ENCODE peak calls at places on chromosomes 3 and 15, in seven cellular contexts. Q, N, F, G, D, A and P are unnamed samples.

GRCh38 chr3:179563298-179563934 is 690 bp downstream of the ACTL6A start:
- DNase-seq in F (peak), A (peak), Q (peak), G (peak), N (peak), D (peak), P (peak)

GRCh38 chr3:140911822-140912221 is 29.8 kb upstream of the SLC25A36 start:
- DNase-seq in F (no peak), N (no peak), Q (no peak), A (no peak), D (no peak), G (no peak), P (no peak)

GRCh38 chr3:132445812-132446211 is 28.5 kb downstream of the DNAJC13 start:
- DNase-seq in D (no peak), Q (peak), A (peak), N (peak), F (no peak), G (no peak), P (no peak)

GRCh38 chr15:77541421-77542181 is 91.1 kb downstream of the LINGO1 start:
- DNase-seq in N (peak), A (no peak), G (no peak), D (no peak), F (no peak), Q (no peak), P (peak)

GRCh38 chr3:182508896-182509295 is 284.4 kb upstream of the ATP11B start:
- DNase-seq in G (no peak), F (no peak), D (no peak), N (no peak), Q (no peak), A (no peak), P (no peak)

GRCh38 chr3:24390169-24390821 is 104.4 kb downstream of the THRB start:
- DNase-seq in N (no peak), Q (no peak), D (no peak), F (no peak), A (no peak), G (no peak), P (no peak)

GRCh38 chr3:126469479-126469878 is 6.2 kb downstream of the ZXDC start:
- DNase-seq in D (peak), A (no peak), Q (no peak), G (peak), F (no peak), N (no peak), P (peak)

GRCh38 chr3:63954182-63954581 is 42.0 kb upstream of the SCAANT1 start:
- DNase-seq in F (no peak), A (no peak), D (no peak), N (no peak), G (no peak), Q (peak), P (no peak)

GRCh38 chr3:10228248-10228950 is 19.9 kb upstream of the TATDN2 start:
- DNase-seq in Q (peak), D (no peak), N (no peak), G (no peak), A (peak), F (no peak), P (no peak)

GRCh38 chr3:195111322-195111710 is 159.6 kb downstream of the XXYLT1 start:
- DNase-seq in Q (no peak), D (no peak), F (no peak), N (no peak), A (no peak), G (peak), P (no peak)

GRCh38 chr3:124664804-124665203 is 65.4 kb upstream of the UMPS start:
- DNase-seq in D (peak), F (no peak), N (peak), G (no peak), A (no peak), Q (no peak), P (no peak)

GRCh38 chr15:58522865-58523264 is 91.1 kb downstream of the LIPC start:
- DNase-seq in G (no peak), Q (no peak), N (no peak), F (no peak), A (no peak), D (no peak), P (no peak)

GRCh38 chr15:56871180-56871579 is 47.3 kb upstream of the TCF12 start:
- DNase-seq in F (no peak), G (no peak), N (peak), Q (peak), A (peak), D (no peak), P (no peak)

GRCh38 chr3:172708905-172709775 is 1.7 kb downstream of the NCEH1 start:
- DNase-seq in F (no peak), A (no peak), N (no peak), D (no peak), G (no peak), Q (peak), P (no peak)

GRCh38 chr3:144429719-144430121 is 458.1 kb downstream of the DIPK2A start:
- DNase-seq in G (no peak), Q (peak), A (no peak), N (no peak), F (no peak), D (no peak), P (no peak)

GRCh38 chr15:35753486-35753885 is 207.5 kb upstream of the DPH6 start:
- DNase-seq in N (peak), F (no peak), G (no peak), A (no peak), D (no peak), Q (peak), P (no peak)

GRCh38 chr3:24196526-24196925 is 251.4 kb downstream of the NR1D2 start:
- DNase-seq in D (no peak), A (no peak), N (peak), Q (no peak), F (no peak), G (no peak), P (no peak)

GRCh38 chr3:82103241-82103640 is 341.8 kb upstream of the GBE1 start:
- DNase-seq in G (no peak), A (no peak), F (no peak), D (no peak), Q (no peak), N (no peak), P (no peak)

GRCh38 chr3:116148881-116149530 is 296.3 kb downstream of the LSAMP start:
- DNase-seq in N (no peak), G (no peak), F (no peak), D (no peak), A (no peak), Q (peak), P (no peak)

GRCh38 chr15:40298216-40298935 is 9.4 kb downstream of the PLCB2 start:
- DNase-seq in G (no peak), D (peak), F (no peak), N (no peak), A (no peak), Q (no peak), P (peak)

GRCh38 chr15:69253156-69253555 is 45.6 kb upstream of the PAQR5 start:
- DNase-seq in F (no peak), N (peak), A (peak), Q (peak), D (no peak), G (no peak), P (no peak)

GRCh38 chr3:116388867-116389385 is 56.4 kb downstream of the LSAMP start:
- DNase-seq in N (no peak), A (no peak), G (no peak), Q (no peak), D (no peak), F (no peak), P (no peak)

GRCh38 chr3:133477497-133477896 is 77.6 kb downstream of the BFSP2 start:
- DNase-seq in D (no peak), N (no peak), F (no peak), A (no peak), G (no peak), Q (no peak), P (no peak)

GRCh38 chr15:91952216-91952615 is 98.7 kb downstream of the SLCO3A1 start:
- DNase-seq in Q (no peak), D (no peak), A (no peak), G (no peak), N (no peak), F (no peak), P (no peak)

GRCh38 chr15:77762747-77763146 is 130.0 kb upstream of the LINGO1 start:
- DNase-seq in Q (no peak), A (no peak), N (no peak), D (no peak), F (no peak), G (no peak), P (no peak)

GRCh38 chr3:136671921-136672320 is 80.3 kb downstream of the STAG1 start:
- DNase-seq in Q (no peak), D (no peak), F (no peak), N (peak), A (no peak), G (no peak), P (no peak)

GRCh38 chr3:55434789-55435188 is 52.3 kb downstream of the WNT5A start:
- DNase-seq in N (peak), F (no peak), G (no peak), A (no peak), D (no peak), Q (peak), P (peak)

GRCh38 chr15:38048001-38048455 is 113.6 kb downstream of the TMCO5A start:
- DNase-seq in N (no peak), G (no peak), D (no peak), F (no peak), Q (no peak), A (no peak), P (no peak)

GRCh38 chr3:140904521-140904920 is 37.1 kb upstream of the SLC25A36 start:
- DNase-seq in A (no peak), N (no peak), Q (no peak), F (no peak), D (no peak), G (no peak), P (no peak)

GRCh38 chr3:12990781-12991480 is 82.3 kb downstream of the IQSEC1 start:
- DNase-seq in A (no peak), G (no peak), F (no peak), Q (peak), N (peak), D (no peak), P (no peak)

GRCh38 chr3:121748638-121749275 is 784 bp downstream of the GOLGB1 start:
- DNase-seq in N (peak), G (no peak), D (peak), F (no peak), Q (peak), A (no peak), P (peak)

GRCh38 chr3:114664006-114664405 is 370.2 kb downstream of the TIGIT start:
- DNase-seq in G (no peak), F (no peak), Q (no peak), A (no peak), D (no peak), N (no peak), P (no peak)

GRCh38 chr3:129663045-129663446 is 56.6 kb upstream of the PLXND1 start:
- DNase-seq in A (no peak), N (peak), Q (peak), D (no peak), F (no peak), G (no peak), P (no peak)

GRCh38 chr3:51311055-51311454 is 74.0 kb upstream of the MANF start:
- DNase-seq in D (no peak), G (no peak), N (peak), F (no peak), A (peak), Q (peak), P (no peak)

GRCh38 chr15:86016750-86017149 is 62.9 kb upstream of the AGBL1 start:
- DNase-seq in Q (peak), D (no peak), G (no peak), A (no peak), F (no peak), N (no peak), P (no peak)

GRCh38 chr3:195159819-195160175 is 111.2 kb downstream of the XXYLT1 start:
- DNase-seq in A (no peak), Q (no peak), F (no peak), N (no peak), D (no peak), G (no peak), P (no peak)

GRCh38 chr15:74653426-74654082 is 37.9 kb downstream of the CLK3 start:
- DNase-seq in G (no peak), N (peak), A (peak), F (no peak), Q (peak), D (no peak), P (no peak)
- H3K4me3 ChIP-seq in G (no peak), N (no peak), A (no peak), F (no peak), Q (no peak), D (no peak), P (no peak)

GRCh38 chr3:25566358-25566920 is 98.3 kb downstream of the TOP2B start:
- DNase-seq in D (no peak), N (no peak), A (no peak), G (no peak), F (no peak), Q (no peak), P (no peak)
- TF ChIP-seq CTCF in D (no peak), N (no peak), A (no peak), G (no peak), F (no peak), Q (no peak), P (no peak)

GRCh38 chr15:52683585-52683984 is 4.4 kb upstream of the ATOSA start:
- DNase-seq in Q (no peak), D (no peak), F (no peak), G (no peak), A (no peak), N (no peak), P (no peak)
- H3K4me3 ChIP-seq in Q (no peak), D (no peak), F (no peak), G (no peak), A (no peak), N (no peak), P (no peak)

DNA sequence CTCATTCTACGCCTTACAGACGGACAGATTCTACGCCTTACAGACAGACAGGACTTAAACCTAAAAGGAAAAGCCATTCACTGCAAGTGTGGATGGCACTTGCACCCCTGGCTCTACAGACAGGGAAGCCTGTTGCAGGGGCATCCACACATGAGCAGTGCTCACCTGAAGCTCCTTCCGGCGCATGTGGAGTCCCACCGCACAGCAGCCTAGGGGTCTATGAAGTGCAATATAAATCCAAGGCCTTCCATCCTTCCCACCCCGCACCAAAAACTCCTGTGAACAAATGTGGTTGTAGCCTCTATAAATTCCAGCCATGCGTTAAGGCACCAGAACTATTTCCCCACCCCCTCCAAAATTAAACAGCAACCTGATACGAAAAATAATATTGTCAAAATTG is 121.3 kb downstream of the LRIG1 start:
- DNase-seq in Q (no peak), G (no peak), F (no peak), N (no peak), A (no peak), D (no peak), P (no peak)
- TF ChIP-seq CTCF in Q (no peak), G (no peak), F (no peak), N (no peak), A (no peak), D (no peak), P (no peak)

DNA sequence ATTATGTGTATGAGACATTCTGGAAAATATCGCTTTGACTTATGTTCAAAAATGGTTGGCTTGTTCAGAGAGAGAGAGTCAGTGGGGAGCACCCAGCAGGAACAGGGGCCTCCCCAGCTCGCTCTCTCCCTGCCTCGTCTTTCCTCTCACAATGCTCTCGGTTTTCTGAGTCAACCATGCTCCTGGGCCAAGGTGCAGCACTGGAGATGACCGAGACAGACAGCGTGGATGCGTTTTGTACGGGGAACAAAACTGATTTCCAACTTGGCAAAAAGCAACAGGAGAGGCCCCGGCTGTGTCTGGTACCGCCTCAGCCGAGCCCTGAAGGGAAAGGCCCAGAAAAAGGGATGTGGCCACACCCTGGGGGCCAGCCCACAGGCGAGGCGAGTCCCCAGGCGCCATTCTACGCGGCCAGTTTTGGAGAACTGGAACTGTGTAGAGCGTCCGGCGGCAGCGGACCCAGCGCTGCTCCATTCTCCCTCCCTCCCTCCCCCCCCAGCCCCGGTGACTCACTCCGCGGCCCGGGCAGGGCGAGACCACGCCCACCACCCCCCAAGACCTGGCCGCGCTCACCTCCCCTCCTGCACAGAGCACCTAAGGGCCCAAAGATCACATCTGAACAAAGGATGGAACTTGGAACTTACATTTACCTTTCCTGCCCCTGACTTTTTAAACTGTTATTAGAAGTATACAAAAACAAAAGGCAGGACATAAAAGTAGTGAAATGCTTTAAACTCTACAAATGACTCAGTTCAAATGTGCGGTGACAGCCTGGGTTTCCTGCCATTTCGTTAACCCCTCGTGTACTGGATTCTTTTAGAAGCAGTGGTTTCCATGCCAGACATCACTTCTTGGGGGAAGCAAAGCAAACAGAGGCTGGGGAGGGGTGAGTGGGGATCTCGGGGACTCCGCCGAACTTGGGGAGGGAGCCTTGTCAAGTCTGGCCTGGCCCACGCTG is 12.7 kb downstream of the ATP10A start:
- DNase-seq in N (peak), D (peak), Q (peak), F (peak), A (no peak), G (peak), P (peak)
- H3K4me3 ChIP-seq in N (peak), D (peak), Q (peak), F (peak), A (no peak), G (peak), P (peak)